ENCODE peak calls at places on chromosomes 5 and 9, in four cellular contexts. Y, U, J and B are unnamed samples.

GRCh38 chr9:26637101-26637500 is 255.5 kb downstream of the CAAP1 start:
- DNase-seq in J (no peak), Y (no peak), U (no peak), B (no peak)

GRCh38 chr5:9786378-9787360 is 156.5 kb upstream of the TAS2R1 start:
- DNase-seq in Y (no peak), J (no peak), U (no peak), B (no peak)

GRCh38 chr9:113461943-113462342 is 1.6 kb upstream of the RGS3 start:
- DNase-seq in J (no peak), U (no peak), Y (no peak), B (no peak)

GRCh38 chr5:106759581-106759980 is 911.2 kb downstream of the EFNA5 start:
- DNase-seq in J (no peak), Y (no peak), U (no peak), B (no peak)

GRCh38 chr5:65874241-65874640 is 52.1 kb upstream of the ERBIN start:
- DNase-seq in J (no peak), U (peak; percentile 52), Y (no peak), B (no peak)

GRCh38 chr5:10632110-10632903 is 68.4 kb downstream of the ANKRD33B start:
- DNase-seq in U (peak; percentile 31), J (no peak), Y (no peak), B (peak; percentile 69)

GRCh38 chr5:92758552-92758951 is 822.5 kb downstream of the NR2F1-AS1 start:
- DNase-seq in Y (no peak), J (no peak), U (peak; percentile 18), B (no peak)

GRCh38 chr9:137163101-137163661 is 6.7 kb downstream of the LRRC26 start:
- DNase-seq in Y (no peak), U (no peak), J (no peak), B (no peak)

GRCh38 chr5:174448662-174449061 is 275.7 kb upstream of the MSX2 start:
- DNase-seq in U (no peak), J (no peak), Y (no peak), B (no peak)

GRCh38 chr5:110932755-110933488 is 138.6 kb upstream of the TSLP start:
- DNase-seq in Y (no peak), J (no peak), U (no peak), B (no peak)

GRCh38 chr9:137589441-137590122 is 730 bp downstream of the ZMYND19 start:
- DNase-seq in J (no peak), U (no peak), Y (no peak), B (no peak)

GRCh38 chr5:9063615-9064245 is 482.1 kb downstream of the SEMA5A start:
- DNase-seq in Y (no peak), U (no peak), J (no peak), B (no peak)

GRCh38 chr5:57676228-57677098 is 193.9 kb upstream of the ACTBL2 start:
- DNase-seq in U (no peak), Y (no peak), J (no peak), B (no peak)

GRCh38 chr5:5351288-5352089 is 71.0 kb upstream of the ICE1 start:
- DNase-seq in U (no peak), Y (no peak), J (no peak), B (no peak)

GRCh38 chr5:16143361-16144049 is 36.1 kb downstream of the MARCHF11 start:
- DNase-seq in Y (no peak), U (no peak), J (no peak), B (no peak)

GRCh38 chr5:149618581-149619248 is 37.4 kb downstream of the ARHGEF37 start:
- DNase-seq in J (no peak), Y (peak; percentile 60), U (peak; percentile 74), B (peak; percentile 45)

GRCh38 chr5:32942225-32942989 is 231.3 kb downstream of the NPR3 start:
- DNase-seq in U (no peak), J (peak; percentile 10), Y (peak; percentile 22), B (no peak)

GRCh38 chr5:68387107-68387506 is 171.6 kb downstream of the PIK3R1 start:
- DNase-seq in U (no peak), J (no peak), Y (no peak), B (no peak)

GRCh38 chr5:75202935-75203334 is 33.7 kb downstream of the ANKRD31 start:
- DNase-seq in U (no peak), J (no peak), Y (no peak), B (no peak)

GRCh38 chr9:98168952-98169488 is 23.4 kb downstream of the CORO2A start:
- DNase-seq in Y (no peak), J (no peak), U (no peak), B (no peak)

GRCh38 chr5:54553659-54554207 is 36.2 kb downstream of the SNX18 start:
- DNase-seq in Y (no peak), J (no peak), U (no peak), B (no peak)

GRCh38 chr5:160230686-160231527 is 1.6 kb downstream of the FABP6 start:
- DNase-seq in Y (no peak), J (no peak), U (no peak), B (peak; percentile 76)

GRCh38 chr9:135241381-135242380 is 154.2 kb downstream of the OLFM1 start:
- DNase-seq in J (no peak), U (no peak), Y (no peak), B (no peak)

GRCh38 chr9:89884356-89885083 is 279.7 kb downstream of the GADD45G start:
- DNase-seq in J (no peak), U (no peak), Y (no peak), B (no peak)

GRCh38 chr9:105157178-105157583 is 87.3 kb upstream of the SLC44A1 start:
- DNase-seq in Y (no peak), J (no peak), U (peak; percentile 68), B (peak; percentile 48)

GRCh38 chr5:121152411-121152810 is 688.3 kb downstream of the PRR16 start:
- DNase-seq in U (no peak), Y (no peak), J (no peak), B (no peak)

GRCh38 chr5:2750758-2751464 is 566 bp downstream of the IRX2 start:
- DNase-seq in J (no peak), Y (no peak), U (no peak), B (no peak)

GRCh38 chr5:172436078-172436873 is 18.0 kb downstream of the SH3PXD2B start:
- DNase-seq in Y (no peak), U (no peak), J (no peak), B (no peak)

GRCh38 chr9:95226921-95227320 is 90.6 kb downstream of the FANCC start:
- DNase-seq in J (no peak), U (no peak), Y (no peak), B (no peak)

GRCh38 chr9:91818647-91819403 is 131.2 kb downstream of the ROR2 start:
- DNase-seq in U (no peak), Y (no peak), J (no peak), B (no peak)

GRCh38 chr5:27962201-27962600 is 923.8 kb upstream of the CDH9 start:
- DNase-seq in U (no peak), Y (no peak), J (no peak), B (no peak)

GRCh38 chr9:89796606-89797005 is 191.8 kb downstream of the GADD45G start:
- DNase-seq in J (no peak), Y (no peak), U (no peak), B (no peak)

GRCh38 chr9:8570776-8571175 is 771.2 kb upstream of the DMAC1 start:
- DNase-seq in J (no peak), Y (no peak), U (no peak), B (no peak)

GRCh38 chr9:32524558-32525461 is 1.2 kb downstream of the RIGI start:
- DNase-seq in Y (no peak), J (no peak), U (no peak), B (no peak)

GRCh38 chr9:37910271-37910670 is 6.3 kb upstream of the SLC25A51 start:
- DNase-seq in Y (no peak), U (no peak), J (no peak), B (no peak)